ENCODE peak calls at places on chromosome 15, in eight cellular contexts. O is esophagus muscularis mucosa, K is fibroblast of mammary gland, H is upper lobe of right lung, F is Calu3, U is GM12864, J is lower lobe of right lung, M is left ventricle myocardium inferior. Z is an unnamed sample.
A peak's percentile ranks its signal among the peaks of the same experiment; 100 is the strongest.

GRCh38 chr15:57607570-57608000 is 15.9 kb downstream of the MYZAP start:
- DNase-seq in O (no peak), K (peak; percentile 71), H (peak; percentile 78), F (peak; percentile 94), U (no peak), J (peak; percentile 70), M (no peak), Z (no peak)

GRCh38 chr15:38164061-38164460 is 88.6 kb upstream of the SPRED1 start:
- DNase-seq in O (no peak), K (peak; percentile 38), H (no peak), F (no peak), U (no peak), J (no peak), M (no peak), Z (no peak)

GRCh38 chr15:55654541-55654940 is 66.4 kb upstream of the PYGO1 start:
- DNase-seq in O (no peak), K (peak; percentile 28), H (no peak), F (no peak), U (no peak), J (no peak), M (no peak), Z (no peak)

GRCh38 chr15:25884354-25884753 is 21.2 kb upstream of the ATP10A start:
- DNase-seq in O (no peak), K (no peak), H (no peak), F (no peak), U (no peak), J (no peak), M (no peak), Z (no peak)

GRCh38 chr15:95922431-95922830 is 408.1 kb upstream of the NR2F2 start:
- DNase-seq in O (no peak), K (peak; percentile 1), H (no peak), F (peak; percentile 34), U (no peak), J (no peak), M (no peak), Z (no peak)

GRCh38 chr15:25070357-25070963 is 115.7 kb downstream of the SNRPN start:
- DNase-seq in O (no peak), K (no peak), H (no peak), F (no peak), U (no peak), J (no peak), M (no peak), Z (no peak)

GRCh38 chr15:55954862-55955605 is 38.4 kb downstream of the NEDD4 start:
- DNase-seq in O (no peak), K (no peak), H (no peak), F (no peak), U (no peak), J (no peak), M (no peak), Z (no peak)

GRCh38 chr15:48785195-48785594 is 25.7 kb downstream of the CEP152 start:
- DNase-seq in O (no peak), K (no peak), H (no peak), F (no peak), U (no peak), J (no peak), M (peak; percentile 29), Z (no peak)

GRCh38 chr15:33852570-33852969 is 115.7 kb upstream of the CHRM5 start:
- DNase-seq in O (no peak), K (peak; percentile 65), H (no peak), F (no peak), U (no peak), J (no peak), M (no peak), Z (no peak)

GRCh38 chr15:43528542-43529007 is 11.2 kb downstream of the MAP1A start:
- DNase-seq in O (no peak), K (no peak), H (no peak), F (no peak), U (no peak), J (no peak), M (no peak), Z (no peak)

GRCh38 chr15:78914027-78914764 is 30.6 kb downstream of the CTSH start:
- DNase-seq in O (no peak), K (peak; percentile 79), H (no peak), F (peak; percentile 25), U (no peak), J (no peak), M (no peak), Z (no peak)

GRCh38 chr15:87604857-87605446 is 651.6 kb downstream of the NTRK3 start:
- DNase-seq in O (no peak), K (no peak), H (no peak), F (no peak), U (no peak), J (no peak), M (no peak), Z (no peak)

GRCh38 chr15:25171111-25171811 is 216.5 kb downstream of the SNRPN start:
- DNase-seq in O (peak; percentile 86), K (no peak), H (peak; percentile 45), F (no peak), U (no peak), J (peak; percentile 36), M (peak; percentile 8), Z (peak; percentile 24)

GRCh38 chr15:78662028-78662427 is 21.0 kb upstream of the CHRNB4 start:
- DNase-seq in O (no peak), K (no peak), H (no peak), F (no peak), U (no peak), J (no peak), M (no peak), Z (no peak)

GRCh38 chr15:90160781-90161727 is 40.1 kb upstream of the SEMA4B start:
- DNase-seq in O (no peak), K (no peak), H (peak; percentile 75), F (peak; percentile 85), U (no peak), J (peak; percentile 78), M (no peak), Z (no peak)

GRCh38 chr15:93800805-93801204 is 430.6 kb upstream of the MCTP2 start:
- DNase-seq in O (no peak), K (no peak), H (no peak), F (no peak), U (no peak), J (no peak), M (no peak), Z (no peak)

GRCh38 chr15:63065262-63066234 is 23.0 kb downstream of the TPM1 start:
- DNase-seq in O (no peak), K (no peak), H (no peak), F (no peak), U (no peak), J (no peak), M (no peak), Z (no peak)

GRCh38 chr15:71753346-71753745 is 57.0 kb upstream of the NR2E3 start:
- DNase-seq in O (no peak), K (peak; percentile 79), H (no peak), F (no peak), U (no peak), J (no peak), M (no peak), Z (no peak)

GRCh38 chr15:71755571-71755970 is 54.8 kb upstream of the NR2E3 start:
- DNase-seq in O (no peak), K (no peak), H (no peak), F (no peak), U (no peak), J (no peak), M (no peak), Z (no peak)

GRCh38 chr15:101276501-101277037 is 716 bp downstream of the SELENOS start:
- DNase-seq in O (no peak), K (peak; percentile 41), H (no peak), F (peak; percentile 28), U (no peak), J (no peak), M (no peak), Z (no peak)
- TF ChIP-seq CTCF in O (peak; percentile 7), K (peak; percentile 41), H (peak; percentile 20), F (peak; percentile 20), U (peak; percentile 62), J (no peak), M (peak; percentile 24), Z (no peak)

GRCh38 chr15:100663066-100663465 is 60.7 kb downstream of the ASB7 start:
- DNase-seq in O (no peak), K (no peak), H (no peak), F (peak; percentile 40), U (no peak), J (no peak), M (no peak), Z (no peak)
- TF ChIP-seq CTCF in O (no peak), K (peak; percentile 39), H (no peak), F (peak; percentile 25), U (peak; percentile 26), J (no peak), M (peak; percentile 11), Z (no peak)

DNA sequence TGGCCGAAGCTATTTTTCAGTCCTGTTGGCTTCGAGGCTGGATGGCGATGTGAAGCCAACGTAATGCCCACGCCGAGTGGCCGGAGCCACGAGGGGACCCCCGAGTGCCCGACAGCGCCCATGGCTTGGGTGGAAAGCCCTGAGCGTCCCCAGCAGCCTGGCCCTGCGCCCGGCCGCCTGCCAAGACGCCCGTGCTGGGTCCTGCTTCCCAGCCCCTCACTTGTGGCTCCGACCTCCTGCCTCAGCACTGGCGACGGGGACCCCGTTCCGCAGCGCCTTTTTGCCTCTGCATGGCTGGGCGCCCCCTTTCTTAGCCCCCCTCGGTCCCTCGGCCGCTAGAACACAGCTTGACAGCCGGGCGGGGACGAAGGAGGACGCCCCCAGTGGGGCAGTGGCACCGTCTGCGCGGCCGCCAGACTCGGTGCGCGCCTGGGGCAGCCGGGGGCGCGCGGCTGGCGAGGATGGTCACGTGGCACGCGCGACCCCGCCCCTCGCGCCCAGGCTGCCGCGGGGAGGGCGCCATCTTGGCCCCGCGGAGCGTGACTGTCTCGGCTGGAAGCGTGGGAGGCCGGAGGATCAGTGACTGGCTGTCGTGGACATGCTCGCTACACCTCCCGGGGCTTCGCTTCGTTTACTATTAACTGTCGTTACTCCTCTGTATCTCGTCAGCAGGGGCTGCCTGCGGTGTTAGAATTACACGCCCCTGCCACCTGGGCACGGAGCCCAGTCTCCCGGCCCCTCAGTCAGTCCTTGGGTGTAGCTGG is 626 bp upstream of the GPR176 start:
- DNase-seq in O (no peak), K (peak; percentile 73), H (peak; percentile 91), F (peak; percentile 77), U (no peak), J (peak; percentile 86), M (peak; percentile 79), Z (peak; percentile 65)
- TF ChIP-seq CTCF in O (no peak), K (no peak), H (no peak), F (no peak), U (no peak), J (peak; percentile 16), M (no peak), Z (no peak)

DNA sequence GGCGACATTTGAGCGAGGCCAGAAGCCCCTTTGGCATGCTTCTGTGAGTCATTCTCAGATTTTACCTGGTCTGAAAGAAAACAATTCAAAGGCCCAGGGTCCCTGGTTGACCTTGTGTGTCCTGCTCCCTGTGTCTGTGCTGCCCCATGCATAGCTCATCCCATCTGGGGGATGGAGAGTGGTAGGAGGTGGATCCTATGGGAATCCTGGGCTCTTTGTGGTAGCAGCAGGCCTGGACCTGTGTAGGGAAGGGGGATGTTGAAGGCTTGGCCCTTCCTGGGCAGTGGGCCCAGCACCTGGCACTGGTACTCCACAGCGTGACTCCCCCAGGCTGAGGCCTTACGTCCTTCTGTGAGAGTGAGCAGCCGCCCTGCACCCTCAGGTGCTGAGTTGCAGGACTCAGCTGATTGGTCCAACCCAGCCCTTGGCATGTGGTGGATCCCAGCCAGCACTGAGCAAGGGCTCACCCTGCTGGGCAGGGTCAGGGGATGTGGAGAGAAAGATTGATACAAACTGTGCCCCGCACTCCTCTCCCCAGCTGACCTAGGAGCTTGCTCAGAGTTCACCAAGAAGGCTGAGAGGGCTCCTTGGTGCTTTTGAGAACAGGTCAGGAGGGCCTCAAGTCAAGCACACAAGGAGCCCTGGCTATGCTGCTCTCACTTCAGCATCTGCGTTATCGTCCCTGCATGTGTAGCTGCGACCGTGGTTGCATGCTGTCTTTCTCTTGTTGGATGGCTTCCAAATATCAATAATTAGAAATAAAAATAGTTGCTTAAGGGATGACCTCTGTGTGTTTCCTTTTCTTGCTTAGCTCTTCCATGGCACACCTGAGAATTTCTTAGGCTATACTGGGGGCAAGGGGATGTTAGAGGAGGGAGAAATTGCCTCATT is 21.4 kb upstream of the JMJD7 start:
- DNase-seq in O (no peak), K (no peak), H (no peak), F (no peak), U (no peak), J (no peak), M (peak; percentile 34), Z (no peak)
- TF ChIP-seq CTCF in O (no peak), K (no peak), H (no peak), F (no peak), U (no peak), J (no peak), M (peak; percentile 31), Z (no peak)

Z was measured in CD4-positive, alpha-beta T cell.